ENCODE peak calls at places on chromosomes 12 and 14, in five cellular contexts. One of them, this sample, is unnamed.

GRCh38 chr12:130768120-130768519 is 52.0 kb upstream of the RIMBP2 start:
- DNase-seq in stomach: no peak
- DNase-seq in heart right ventricle: no peak
- DNase-seq in AG04450: no peak
- DNase-seq in tibial artery: no peak
- DNase-seq in this sample: peak; percentile 45

GRCh38 chr14:30990766-30991165 is 34.7 kb upstream of the AP4S1 start:
- DNase-seq in stomach: no peak
- DNase-seq in heart right ventricle: no peak
- DNase-seq in AG04450: no peak
- DNase-seq in tibial artery: no peak
- DNase-seq in this sample: no peak

GRCh38 chr14:105888151-105888550 is 361.8 kb downstream of the TMEM121 start:
- DNase-seq in stomach: no peak
- DNase-seq in heart right ventricle: no peak
- DNase-seq in AG04450: no peak
- DNase-seq in tibial artery: no peak
- DNase-seq in this sample: no peak

GRCh38 chr14:104689620-104690265 is 325 bp downstream of the INF2 start:
- DNase-seq in stomach: no peak
- DNase-seq in heart right ventricle: peak; percentile 35
- DNase-seq in AG04450: no peak
- DNase-seq in tibial artery: no peak
- DNase-seq in this sample: no peak

GRCh38 chr14:93683241-93683640 is 105.0 kb downstream of the PRIMA1 start:
- DNase-seq in stomach: no peak
- DNase-seq in heart right ventricle: no peak
- DNase-seq in AG04450: no peak
- DNase-seq in tibial artery: no peak
- DNase-seq in this sample: peak; percentile 12

GRCh38 chr14:82341386-82341785 is 807.7 kb upstream of the SEL1L start:
- DNase-seq in stomach: no peak
- DNase-seq in heart right ventricle: no peak
- DNase-seq in AG04450: no peak
- DNase-seq in tibial artery: no peak
- DNase-seq in this sample: no peak

GRCh38 chr12:90085491-90086274 is 377.0 kb upstream of the ATP2B1 start:
- DNase-seq in stomach: no peak
- DNase-seq in heart right ventricle: no peak
- DNase-seq in AG04450: peak; percentile 32
- DNase-seq in tibial artery: no peak
- DNase-seq in this sample: no peak

GRCh38 chr14:55038708-55039107 is 11.7 kb downstream of the SOCS4 start:
- DNase-seq in stomach: no peak
- DNase-seq in heart right ventricle: no peak
- DNase-seq in AG04450: no peak
- DNase-seq in tibial artery: no peak
- DNase-seq in this sample: no peak

GRCh38 chr14:39094515-39094914 is 8.5 kb downstream of the SEC23A start:
- DNase-seq in stomach: no peak
- DNase-seq in heart right ventricle: no peak
- DNase-seq in AG04450: no peak
- DNase-seq in tibial artery: no peak
- DNase-seq in this sample: no peak

GRCh38 chr14:76786556-76786955 is 25.3 kb downstream of the VASH1 start:
- DNase-seq in stomach: no peak
- DNase-seq in heart right ventricle: no peak
- DNase-seq in AG04450: no peak
- DNase-seq in tibial artery: no peak
- DNase-seq in this sample: no peak

GRCh38 chr12:25017336-25017735 is 68.4 kb upstream of the BCAT1 start:
- DNase-seq in stomach: no peak
- DNase-seq in heart right ventricle: no peak
- DNase-seq in AG04450: no peak
- DNase-seq in tibial artery: no peak
- DNase-seq in this sample: no peak

GRCh38 chr12:117100251-117100650 is 1.0 kb upstream of the TESC start:
- DNase-seq in stomach: no peak
- DNase-seq in heart right ventricle: no peak
- DNase-seq in AG04450: no peak
- DNase-seq in tibial artery: no peak
- DNase-seq in this sample: no peak

GRCh38 chr14:50998612-50999011 is 54.3 kb upstream of the PYGL start:
- DNase-seq in stomach: no peak
- DNase-seq in heart right ventricle: no peak
- DNase-seq in AG04450: no peak
- DNase-seq in tibial artery: no peak
- DNase-seq in this sample: no peak
- TF ChIP-seq CTCF in stomach: no peak
- TF ChIP-seq CTCF in heart right ventricle: no peak
- TF ChIP-seq CTCF in AG04450: no peak
- TF ChIP-seq CTCF in tibial artery: no peak
- TF ChIP-seq CTCF in this sample: no peak

GRCh38 chr12:77232045-77232444 is 166.7 kb upstream of the E2F7 start:
- DNase-seq in stomach: no peak
- DNase-seq in heart right ventricle: no peak
- DNase-seq in AG04450: peak; percentile 45
- DNase-seq in tibial artery: no peak
- DNase-seq in this sample: no peak

GRCh38 chr12:77228376-77228775 is 163.0 kb upstream of the E2F7 start:
- DNase-seq in stomach: no peak
- DNase-seq in heart right ventricle: no peak
- DNase-seq in AG04450: no peak
- DNase-seq in tibial artery: no peak
- DNase-seq in this sample: no peak

GRCh38 chr12:77231548-77231947 is 166.2 kb upstream of the E2F7 start:
- DNase-seq in stomach: peak; percentile 92
- DNase-seq in heart right ventricle: peak; percentile 68
- DNase-seq in AG04450: peak; percentile 15
- DNase-seq in tibial artery: peak; percentile 89
- DNase-seq in this sample: no peak

GRCh38 chr12:77226398-77226797 is 161.0 kb upstream of the E2F7 start:
- DNase-seq in stomach: no peak
- DNase-seq in heart right ventricle: no peak
- DNase-seq in AG04450: no peak
- DNase-seq in tibial artery: no peak
- DNase-seq in this sample: no peak

GRCh38 chr12:77229640-77230442 is 164.5 kb upstream of the E2F7 start:
- DNase-seq in stomach: no peak
- DNase-seq in heart right ventricle: no peak
- DNase-seq in AG04450: no peak
- DNase-seq in tibial artery: no peak
- DNase-seq in this sample: no peak
- H3K4me3 ChIP-seq in stomach: no peak overlapping the region
- H3K4me3 ChIP-seq in heart right ventricle: no peak overlapping the region
- H3K4me3 ChIP-seq in AG04450: no peak overlapping the region
- H3K4me3 ChIP-seq in tibial artery: no peak overlapping the region
- H3K4me3 ChIP-seq in this sample: no peak overlapping the region

GRCh38 chr12:105275997-105276760 is 40.2 kb upstream of the APPL2 start:
- DNase-seq in stomach: no peak
- DNase-seq in heart right ventricle: no peak
- DNase-seq in AG04450: no peak
- DNase-seq in tibial artery: no peak
- DNase-seq in this sample: no peak

GRCh38 chr12:105280966-105281693 is 45.2 kb upstream of the APPL2 start:
- DNase-seq in stomach: peak; percentile 74
- DNase-seq in heart right ventricle: no peak
- DNase-seq in AG04450: no peak
- DNase-seq in tibial artery: no peak
- DNase-seq in this sample: no peak

GRCh38 chr12:105279460-105280056 is 43.6 kb upstream of the APPL2 start:
- DNase-seq in stomach: peak; percentile 33
- DNase-seq in heart right ventricle: no peak
- DNase-seq in AG04450: no peak
- DNase-seq in tibial artery: no peak
- DNase-seq in this sample: peak; percentile 75

GRCh38 chr12:105281694-105282049 is 45.7 kb upstream of the APPL2 start:
- DNase-seq in stomach: peak; percentile 36
- DNase-seq in heart right ventricle: no peak
- DNase-seq in AG04450: no peak
- DNase-seq in tibial artery: no peak
- DNase-seq in this sample: no peak

GRCh38 chr12:105278043-105278697 is 42.2 kb upstream of the APPL2 start:
- DNase-seq in stomach: peak; percentile 31
- DNase-seq in heart right ventricle: no peak
- DNase-seq in AG04450: no peak
- DNase-seq in tibial artery: peak; percentile 23
- DNase-seq in this sample: peak; percentile 9
- TF ChIP-seq CTCF in stomach: no peak
- TF ChIP-seq CTCF in heart right ventricle: no peak
- TF ChIP-seq CTCF in AG04450: peak; percentile 40
- TF ChIP-seq CTCF in tibial artery: peak; percentile 41
- TF ChIP-seq CTCF in this sample: no peak

GRCh38 chr12:50291377-50291776 is 8.1 kb upstream of the LIMA1 start:
- DNase-seq in stomach: no peak
- DNase-seq in heart right ventricle: no peak
- DNase-seq in AG04450: no peak
- DNase-seq in tibial artery: no peak
- DNase-seq in this sample: no peak
- H3K4me3 ChIP-seq in stomach: no peak overlapping the region
- H3K4me3 ChIP-seq in heart right ventricle: no peak overlapping the region
- H3K4me3 ChIP-seq in AG04450: no peak overlapping the region
- H3K4me3 ChIP-seq in tibial artery: no peak overlapping the region
- H3K4me3 ChIP-seq in this sample: no peak overlapping the region

GRCh38 chr12:80404629-80405028 is 39.4 kb upstream of the PTPRQ start:
- DNase-seq in stomach: no peak
- DNase-seq in heart right ventricle: no peak
- DNase-seq in AG04450: no peak
- DNase-seq in tibial artery: no peak
- DNase-seq in this sample: no peak
- TF ChIP-seq CTCF in stomach: no peak
- TF ChIP-seq CTCF in heart right ventricle: no peak
- TF ChIP-seq CTCF in AG04450: no peak
- TF ChIP-seq CTCF in tibial artery: no peak
- TF ChIP-seq CTCF in this sample: no peak

DNA sequence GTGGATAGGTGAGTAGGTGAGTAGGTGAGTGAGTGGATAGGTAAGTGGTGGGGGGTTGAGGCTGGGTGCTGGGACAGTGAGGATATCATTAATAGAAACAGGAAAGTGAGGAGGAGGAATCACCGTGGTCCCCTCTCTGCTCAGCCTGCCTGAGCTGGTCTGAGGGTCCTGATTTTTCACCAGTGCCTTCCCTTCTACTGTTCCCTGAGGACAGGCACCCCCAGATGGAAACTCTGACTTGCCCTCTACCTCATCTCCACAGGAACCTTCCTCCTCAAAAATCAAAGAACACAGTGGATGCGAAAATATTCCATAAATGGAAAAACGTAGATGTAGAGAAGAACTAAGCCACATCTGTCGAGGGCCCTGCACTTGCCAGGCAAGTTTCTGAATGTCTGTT is 1.9 kb downstream of the GPR68 start:
- DNase-seq in stomach: no peak
- DNase-seq in heart right ventricle: no peak
- DNase-seq in AG04450: no peak
- DNase-seq in tibial artery: no peak
- DNase-seq in this sample: no peak
- H3K4me3 ChIP-seq in stomach: peak overlapping the region; percentile 16
- H3K4me3 ChIP-seq in heart right ventricle: peak overlapping the region; percentile 47
- H3K4me3 ChIP-seq in AG04450: no peak overlapping the region
- H3K4me3 ChIP-seq in tibial artery: no peak overlapping the region
- H3K4me3 ChIP-seq in this sample: peak overlapping the region; percentile 40